ENCODE peak calls at places on chromosomes 3 and 15, in nine cellular contexts. D is DMS153, E is LoVo, L is PC-3, G is EL, P is fibroblast of villous mesenchyme, K is hepatic stellate cell, Z is iPS-NIHi11, V is AG09309. T is an unnamed sample.

GRCh38 chr3:188179006-188179966 is 25.3 kb downstream of the LPP start:
- DNase-seq in D (no peak), E (no peak), L (no peak), G (no peak), P (no peak), K (peak), Z (no peak), V (peak), T (peak)

GRCh38 chr3:152241142-152242067 is 27.3 kb upstream of the MBNL1 start:
- DNase-seq in D (no peak), E (no peak), L (peak), G (peak), P (peak), K (no peak), Z (no peak), V (no peak), T (no peak)

GRCh38 chr3:172641291-172641690 is 69.6 kb downstream of the NCEH1 start:
- DNase-seq in D (no peak), E (no peak), L (no peak), G (no peak), P (no peak), K (no peak), Z (no peak), V (no peak), T (no peak)

GRCh38 chr15:62413786-62414185 is 248.7 kb upstream of the C2CD4B start:
- DNase-seq in D (no peak), E (no peak), L (no peak), G (no peak), P (peak), K (no peak), Z (no peak), V (no peak), T (no peak)

GRCh38 chr15:48930735-48931134 is 33.0 kb downstream of the SHC4 start:
- DNase-seq in D (no peak), E (no peak), L (no peak), G (no peak), P (no peak), K (no peak), Z (no peak), V (no peak), T (no peak)

GRCh38 chr15:70251246-70251990 is 153.7 kb upstream of the TLE3 start:
- DNase-seq in D (peak), E (no peak), L (no peak), G (no peak), P (no peak), K (no peak), Z (no peak), V (no peak), T (no peak)

GRCh38 chr3:46517016-46517770 is 19.4 kb downstream of the RTP3 start:
- DNase-seq in D (no peak), E (peak), L (peak), G (peak), P (peak), K (peak), Z (no peak), V (peak), T (peak)

GRCh38 chr3:161263057-161263456 is 41.9 kb downstream of the NMD3 start:
- DNase-seq in D (no peak), E (no peak), L (peak), G (peak), P (peak), K (peak), Z (no peak), V (peak), T (peak)

GRCh38 chr3:196985298-196985697 is 16.7 kb upstream of the PIGZ start:
- DNase-seq in D (no peak), E (no peak), L (no peak), G (no peak), P (no peak), K (no peak), Z (no peak), V (no peak), T (no peak)

GRCh38 chr3:159904911-159905310 is 83.7 kb upstream of the IL12A start:
- DNase-seq in D (no peak), E (no peak), L (no peak), G (peak), P (no peak), K (no peak), Z (no peak), V (no peak), T (no peak)

T was measured in GM04503.